ENCODE peak calls at places on chromosome 22, in five cellular contexts. D is mesendoderm, R is adrenal gland, O is testis, B is colonic mucosa. V is an unnamed sample.

GRCh38 chr22:39215430-39216142 is 29.2 kb downstream of the PDGFB start:
- DNase-seq in D (peak), B (no peak), R (no peak), O (no peak), V (peak)

GRCh38 chr22:46576556-46577351 is 39.3 kb upstream of the CELSR1 start:
- DNase-seq in D (peak), O (peak), R (no peak), B (no peak), V (peak)

GRCh38 chr22:25923952-25924351 is 182.0 kb downstream of the MYO18B start:
- DNase-seq in B (no peak), D (no peak), O (no peak), R (no peak), V (no peak)

GRCh38 chr22:50621491-50621880 is 6.5 kb downstream of the ARSA start:
- DNase-seq in R (no peak), D (no peak), B (no peak), O (no peak), V (no peak)

GRCh38 chr22:24485608-24486007 is 9.5 kb upstream of the UPB1 start:
- DNase-seq in D (no peak), R (no peak), O (no peak), B (no peak), V (no peak)

GRCh38 chr22:25090225-25090651 is 109.4 kb upstream of the CRYBB3 start:
- DNase-seq in O (no peak), D (no peak), B (no peak), R (no peak), V (no peak)

GRCh38 chr22:21949569-21949918 is 3.1 kb downstream of the PPM1F start:
- DNase-seq in B (no peak), D (no peak), O (no peak), R (no peak), V (peak)

GRCh38 chr22:38187413-38188212 is 6.0 kb upstream of the PLA2G6 start:
- DNase-seq in B (peak), D (no peak), R (no peak), O (no peak), V (no peak)

GRCh38 chr22:29663230-29663826 is 56.5 kb upstream of the CABP7 start:
- DNase-seq in B (no peak), R (no peak), O (no peak), D (no peak), V (peak)

GRCh38 chr22:48950151-48950915 is 877.3 kb downstream of the BRD1 start:
- DNase-seq in D (no peak), O (peak), B (no peak), R (peak), V (peak)

GRCh38 chr22:44287121-44287693 is 25.5 kb downstream of the SHISAL1 start:
- DNase-seq in R (no peak), B (no peak), D (no peak), O (no peak), V (no peak)

GRCh38 chr22:22815397-22816170 is 72.0 kb upstream of the IGLL5 start:
- DNase-seq in B (no peak), D (no peak), R (no peak), O (no peak), V (no peak)

GRCh38 chr22:46299101-46299500 is 2.4 kb downstream of the GTSE1 start:
- DNase-seq in D (no peak), R (no peak), B (no peak), O (no peak), V (peak)

GRCh38 chr22:28030442-28030841 is 111.4 kb upstream of the PITPNB start:
- DNase-seq in R (peak), D (no peak), O (no peak), B (no peak), V (peak)
- H3K27ac ChIP-seq in R (no peak), D (no peak), O (no peak), B (no peak), V (no peak)

GRCh38 chr22:37020192-37020479 is 594 bp downstream of the MPST start:
- DNase-seq in B (peak), D (peak), O (peak), R (peak), V (peak)
- H3K27ac ChIP-seq in B (peak), D (no peak), O (peak), R (peak), V (no peak)

GRCh38 chr22:17891427-17892167 is 117.3 kb upstream of the BID start:
- DNase-seq in B (peak), O (no peak), D (peak), R (no peak), V (no peak)
- H3K27ac ChIP-seq in B (peak), O (no peak), D (no peak), R (no peak), V (peak)

GRCh38 chr22:28174509-28174908 is 255.5 kb upstream of the PITPNB start:
- DNase-seq in B (no peak), R (no peak), O (no peak), D (no peak), V (no peak)
- H3K27ac ChIP-seq in B (no peak), R (no peak), O (no peak), D (no peak), V (no peak)

DNA sequence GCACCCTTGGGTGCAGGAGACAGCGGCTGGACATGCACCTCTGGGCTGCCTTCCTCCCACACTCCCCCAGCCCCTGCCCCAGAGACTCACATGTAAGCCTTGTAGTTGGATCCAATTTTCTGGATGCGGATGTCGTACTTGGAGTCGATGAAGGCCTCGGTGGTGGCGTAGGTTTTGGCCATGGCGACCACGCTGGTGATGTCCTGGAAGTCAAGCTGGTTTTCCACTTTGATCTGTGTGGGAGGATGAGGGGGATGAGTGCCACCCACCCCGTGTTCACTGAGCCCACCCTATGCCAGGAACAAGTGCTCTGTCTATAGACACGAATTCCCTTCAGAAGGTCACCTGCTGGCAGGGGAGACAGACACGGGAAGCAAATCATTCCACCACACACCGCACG is 66.9 kb downstream of the FBXO7 start:
- DNase-seq in D (no peak), R (peak), O (no peak), B (no peak), V (no peak)
- H3K27ac ChIP-seq in D (no peak), R (no peak), O (peak), B (no peak), V (no peak)